ENCODE peak calls at places on chromosome 22, in six cellular contexts. One of them, this sample, is unnamed.
A peak's percentile ranks its signal among the peaks of the same experiment; 100 is the strongest.

GRCh38 chr22:20569059-20570058 is 61.9 kb downstream of the MED15 start:
- DNase-seq in colonic mucosa: no peak
- DNase-seq in HepG2: no peak
- DNase-seq in tibial nerve: peak; percentile 69
- DNase-seq in B cell: no peak
- DNase-seq in GM13976: no peak
- DNase-seq in this sample: peak; percentile 94

GRCh38 chr22:25098445-25099081 is 101.1 kb upstream of the CRYBB3 start:
- DNase-seq in B cell: no peak
- DNase-seq in HepG2: no peak
- DNase-seq in GM13976: no peak
- DNase-seq in tibial nerve: no peak
- DNase-seq in colonic mucosa: no peak
- DNase-seq in this sample: no peak

GRCh38 chr22:20115691-20116375 is at the start of gene RANBP1:
- DNase-seq in HepG2: no peak
- DNase-seq in colonic mucosa: no peak
- DNase-seq in tibial nerve: no peak
- DNase-seq in B cell: no peak
- DNase-seq in GM13976: no peak
- DNase-seq in this sample: no peak

GRCh38 chr22:33887173-33887572 is 33.1 kb downstream of the LARGE1 start:
- DNase-seq in B cell: no peak
- DNase-seq in tibial nerve: no peak
- DNase-seq in colonic mucosa: no peak
- DNase-seq in HepG2: no peak
- DNase-seq in GM13976: no peak
- DNase-seq in this sample: no peak

GRCh38 chr22:39932918-39933649 is 27.1 kb upstream of the TMA7B start:
- DNase-seq in HepG2: peak; percentile 29
- DNase-seq in tibial nerve: no peak
- DNase-seq in colonic mucosa: peak; percentile 60
- DNase-seq in GM13976: peak; percentile 49
- DNase-seq in B cell: no peak
- DNase-seq in this sample: no peak

GRCh38 chr22:20591660-20592310 is 84.4 kb downstream of the MED15 start:
- DNase-seq in tibial nerve: no peak
- DNase-seq in HepG2: peak; percentile 45
- DNase-seq in B cell: no peak
- DNase-seq in colonic mucosa: no peak
- DNase-seq in GM13976: no peak
- DNase-seq in this sample: no peak

GRCh38 chr22:38696606-38697005 is 4.1 kb downstream of the JOSD1 start:
- DNase-seq in GM13976: no peak
- DNase-seq in colonic mucosa: no peak
- DNase-seq in tibial nerve: no peak
- DNase-seq in HepG2: peak; percentile 53
- DNase-seq in B cell: no peak
- DNase-seq in this sample: peak; percentile 44

GRCh38 chr22:44172370-44173108 is 8.2 kb upstream of the PARVG start:
- DNase-seq in GM13976: peak; percentile 85
- DNase-seq in HepG2: no peak
- DNase-seq in colonic mucosa: peak; percentile 29
- DNase-seq in B cell: peak; percentile 83
- DNase-seq in tibial nerve: peak; percentile 33
- DNase-seq in this sample: no peak

GRCh38 chr22:42646569-42647525 is 2.3 kb downstream of the CYB5R3 start:
- DNase-seq in colonic mucosa: peak; percentile 73
- DNase-seq in B cell: peak; percentile 34
- DNase-seq in HepG2: no peak
- DNase-seq in GM13976: no peak
- DNase-seq in tibial nerve: no peak
- DNase-seq in this sample: no peak

GRCh38 chr22:44217346-44217745 is 36.6 kb downstream of the PARVG start:
- DNase-seq in tibial nerve: no peak
- DNase-seq in B cell: no peak
- DNase-seq in colonic mucosa: no peak
- DNase-seq in GM13976: no peak
- DNase-seq in HepG2: no peak
- DNase-seq in this sample: no peak

GRCh38 chr22:41175546-41175945 is 29.6 kb upstream of the L3MBTL2 start:
- DNase-seq in B cell: no peak
- DNase-seq in tibial nerve: no peak
- DNase-seq in colonic mucosa: no peak
- DNase-seq in HepG2: no peak
- DNase-seq in GM13976: no peak
- DNase-seq in this sample: no peak

GRCh38 chr22:44068422-44069191 is 44.5 kb downstream of the PARVB start:
- DNase-seq in tibial nerve: no peak
- DNase-seq in B cell: peak; percentile 83
- DNase-seq in GM13976: peak; percentile 84
- DNase-seq in colonic mucosa: no peak
- DNase-seq in HepG2: no peak
- DNase-seq in this sample: no peak

GRCh38 chr22:17477401-17477833 is 85.9 kb upstream of the SLC25A18 start:
- DNase-seq in HepG2: no peak
- DNase-seq in colonic mucosa: no peak
- DNase-seq in GM13976: no peak
- DNase-seq in B cell: no peak
- DNase-seq in tibial nerve: no peak
- DNase-seq in this sample: no peak

GRCh38 chr22:19869497-19870152 is 15.0 kb upstream of the GNB1L start:
- DNase-seq in HepG2: no peak
- DNase-seq in colonic mucosa: peak; percentile 17
- DNase-seq in GM13976: no peak
- DNase-seq in B cell: no peak
- DNase-seq in tibial nerve: peak; percentile 10
- DNase-seq in this sample: no peak

GRCh38 chr22:20530368-20531153 is 23.2 kb downstream of the MED15 start:
- DNase-seq in GM13976: no peak
- DNase-seq in HepG2: no peak
- DNase-seq in tibial nerve: no peak
- DNase-seq in colonic mucosa: no peak
- DNase-seq in B cell: no peak
- DNase-seq in this sample: no peak

GRCh38 chr22:31334329-31334728 is 11.8 kb downstream of the PATZ1 start:
- DNase-seq in tibial nerve: no peak
- DNase-seq in B cell: no peak
- DNase-seq in colonic mucosa: no peak
- DNase-seq in HepG2: no peak
- DNase-seq in GM13976: no peak
- DNase-seq in this sample: no peak

GRCh38 chr22:46501701-46502100 is 35.7 kb downstream of the CELSR1 start:
- DNase-seq in HepG2: no peak
- DNase-seq in tibial nerve: no peak
- DNase-seq in colonic mucosa: no peak
- DNase-seq in GM13976: no peak
- DNase-seq in B cell: no peak
- DNase-seq in this sample: peak; percentile 8

GRCh38 chr22:37571992-37572373 is 7.9 kb downstream of the LGALS2 start:
- DNase-seq in B cell: no peak
- DNase-seq in GM13976: no peak
- DNase-seq in tibial nerve: no peak
- DNase-seq in colonic mucosa: no peak
- DNase-seq in HepG2: no peak
- DNase-seq in this sample: no peak

GRCh38 chr22:44086759-44087158 is 62.7 kb downstream of the PARVB start:
- DNase-seq in GM13976: no peak
- DNase-seq in B cell: no peak
- DNase-seq in tibial nerve: no peak
- DNase-seq in HepG2: no peak
- DNase-seq in colonic mucosa: no peak
- DNase-seq in this sample: no peak

GRCh38 chr22:46846154-46846831 is 83.8 kb downstream of the TBC1D22A start:
- DNase-seq in tibial nerve: no peak
- DNase-seq in HepG2: no peak
- DNase-seq in GM13976: no peak
- DNase-seq in B cell: no peak
- DNase-seq in colonic mucosa: no peak
- DNase-seq in this sample: no peak

GRCh38 chr22:46150615-46151423 is 493 bp downstream of the PPARA start:
- DNase-seq in tibial nerve: no peak
- DNase-seq in HepG2: no peak
- DNase-seq in colonic mucosa: peak; percentile 52
- DNase-seq in B cell: peak; percentile 88
- DNase-seq in GM13976: peak; percentile 83
- DNase-seq in this sample: no peak

GRCh38 chr22:46813816-46814597 is 51.6 kb downstream of the TBC1D22A start:
- DNase-seq in colonic mucosa: no peak
- DNase-seq in HepG2: no peak
- DNase-seq in B cell: no peak
- DNase-seq in tibial nerve: no peak
- DNase-seq in GM13976: no peak
- DNase-seq in this sample: no peak

GRCh38 chr22:44091021-44091721 is 67.1 kb downstream of the PARVB start:
- DNase-seq in HepG2: peak; percentile 10
- DNase-seq in GM13976: no peak
- DNase-seq in B cell: no peak
- DNase-seq in tibial nerve: no peak
- DNase-seq in colonic mucosa: no peak
- DNase-seq in this sample: no peak

GRCh38 chr22:31952459-31952858 is 8.1 kb downstream of the YWHAH start:
- DNase-seq in B cell: no peak
- DNase-seq in tibial nerve: no peak
- DNase-seq in GM13976: no peak
- DNase-seq in colonic mucosa: no peak
- DNase-seq in HepG2: no peak
- DNase-seq in this sample: peak; percentile 39

GRCh38 chr22:21837184-21837979 is 30.1 kb downstream of the MAPK1 start:
- DNase-seq in GM13976: no peak
- DNase-seq in colonic mucosa: no peak
- DNase-seq in HepG2: peak; percentile 72
- DNase-seq in B cell: no peak
- DNase-seq in tibial nerve: no peak
- DNase-seq in this sample: peak; percentile 29

GRCh38 chr22:25085930-25086901 is 113.4 kb upstream of the CRYBB3 start:
- DNase-seq in GM13976: peak; percentile 68
- DNase-seq in B cell: no peak
- DNase-seq in colonic mucosa: no peak
- DNase-seq in HepG2: peak; percentile 91
- DNase-seq in tibial nerve: peak; percentile 27
- DNase-seq in this sample: no peak

GRCh38 chr22:44359496-44360110 is 46.9 kb upstream of the SHISAL1 start:
- DNase-seq in HepG2: no peak
- DNase-seq in GM13976: no peak
- DNase-seq in tibial nerve: no peak
- DNase-seq in colonic mucosa: no peak
- DNase-seq in B cell: no peak
- DNase-seq in this sample: no peak

GRCh38 chr22:20425821-20426615 is 11.6 kb downstream of the SCARF2 start:
- DNase-seq in tibial nerve: no peak
- DNase-seq in B cell: no peak
- DNase-seq in GM13976: no peak
- DNase-seq in HepG2: no peak
- DNase-seq in colonic mucosa: no peak
- DNase-seq in this sample: no peak

GRCh38 chr22:44889233-44889878 is 120.4 kb downstream of the PHF21B start:
- DNase-seq in B cell: no peak
- DNase-seq in HepG2: no peak
- DNase-seq in GM13976: peak; percentile 43
- DNase-seq in tibial nerve: no peak
- DNase-seq in colonic mucosa: no peak
- DNase-seq in this sample: no peak

GRCh38 chr22:46069518-46070214 is 80.7 kb upstream of the PPARA start:
- DNase-seq in tibial nerve: peak; percentile 81
- DNase-seq in HepG2: no peak
- DNase-seq in GM13976: no peak
- DNase-seq in B cell: no peak
- DNase-seq in colonic mucosa: peak; percentile 98
- DNase-seq in this sample: peak; percentile 87

GRCh38 chr22:38952382-38952993 is 4.9 kb upstream of the APOBEC3A start:
- DNase-seq in colonic mucosa: no peak
- DNase-seq in HepG2: no peak
- DNase-seq in B cell: no peak
- DNase-seq in tibial nerve: no peak
- DNase-seq in GM13976: no peak
- DNase-seq in this sample: no peak

GRCh38 chr22:29661355-29661754 is 57.9 kb downstream of the NF2 start:
- DNase-seq in colonic mucosa: no peak
- DNase-seq in GM13976: no peak
- DNase-seq in tibial nerve: no peak
- DNase-seq in HepG2: no peak
- DNase-seq in B cell: no peak
- DNase-seq in this sample: peak; percentile 10
- TF ChIP-seq CTCF in colonic mucosa: no peak
- TF ChIP-seq CTCF in GM13976: no peak
- TF ChIP-seq CTCF in tibial nerve: no peak
- TF ChIP-seq CTCF in HepG2: no peak
- TF ChIP-seq CTCF in B cell: no peak
- TF ChIP-seq CTCF in this sample: no peak

GRCh38 chr22:29886601-29887000 is 3.6 kb downstream of the MTMR3 start:
- DNase-seq in GM13976: no peak
- DNase-seq in colonic mucosa: no peak
- DNase-seq in B cell: no peak
- DNase-seq in tibial nerve: no peak
- DNase-seq in HepG2: no peak
- DNase-seq in this sample: no peak

GRCh38 chr22:29882716-29883044 is 294 bp upstream of the MTMR3 start:
- DNase-seq in tibial nerve: no peak
- DNase-seq in colonic mucosa: no peak
- DNase-seq in HepG2: no peak
- DNase-seq in GM13976: no peak
- DNase-seq in B cell: no peak
- DNase-seq in this sample: peak; percentile 61

GRCh38 chr22:29885610-29886009 is 2.6 kb downstream of the MTMR3 start:
- DNase-seq in colonic mucosa: no peak
- DNase-seq in tibial nerve: no peak
- DNase-seq in HepG2: no peak
- DNase-seq in GM13976: no peak
- DNase-seq in B cell: no peak
- DNase-seq in this sample: no peak

GRCh38 chr22:29883831-29884139 is 811 bp downstream of the MTMR3 start:
- DNase-seq in GM13976: no peak
- DNase-seq in B cell: no peak
- DNase-seq in HepG2: no peak
- DNase-seq in colonic mucosa: no peak
- DNase-seq in tibial nerve: no peak
- DNase-seq in this sample: no peak

GRCh38 chr22:29883045-29883830 is at the start of gene MTMR3:
- DNase-seq in tibial nerve: peak; percentile 89
- DNase-seq in HepG2: peak; percentile 73
- DNase-seq in B cell: peak; percentile 90
- DNase-seq in colonic mucosa: peak; percentile 98
- DNase-seq in GM13976: peak; percentile 86
- DNase-seq in this sample: no peak
- TF ChIP-seq CTCF in tibial nerve: peak; percentile 71
- TF ChIP-seq CTCF in HepG2: peak; percentile 54
- TF ChIP-seq CTCF in B cell: peak; percentile 47
- TF ChIP-seq CTCF in colonic mucosa: peak; percentile 35
- TF ChIP-seq CTCF in GM13976: peak; percentile 16
- TF ChIP-seq CTCF in this sample: peak; percentile 14

GRCh38 chr22:50074056-50074455 is 11.2 kb downstream of the MLC1 start:
- DNase-seq in B cell: peak; percentile 35
- DNase-seq in colonic mucosa: no peak
- DNase-seq in tibial nerve: no peak
- DNase-seq in GM13976: no peak
- DNase-seq in HepG2: no peak
- DNase-seq in this sample: no peak
- TF ChIP-seq CTCF in B cell: no peak
- TF ChIP-seq CTCF in colonic mucosa: no peak
- TF ChIP-seq CTCF in tibial nerve: no peak
- TF ChIP-seq CTCF in GM13976: no peak
- TF ChIP-seq CTCF in HepG2: no peak
- TF ChIP-seq CTCF in this sample: no peak

GRCh38 chr22:23984430-23984829 is 4.5 kb downstream of the GSTT2 start:
- DNase-seq in B cell: peak; percentile 17
- DNase-seq in tibial nerve: no peak
- DNase-seq in colonic mucosa: no peak
- DNase-seq in GM13976: no peak
- DNase-seq in HepG2: no peak
- DNase-seq in this sample: no peak
- TF ChIP-seq CTCF in B cell: peak; percentile 56
- TF ChIP-seq CTCF in tibial nerve: no peak
- TF ChIP-seq CTCF in colonic mucosa: peak; percentile 77
- TF ChIP-seq CTCF in GM13976: peak; percentile 35
- TF ChIP-seq CTCF in HepG2: no peak
- TF ChIP-seq CTCF in this sample: peak; percentile 51

This sample was measured in AG09319.